ENCODE peak calls at places on chromosome 22, in eight cellular contexts. One of them, this sample, is unnamed.
A peak's percentile ranks its signal among the peaks of the same experiment; 100 is the strongest.

GRCh38 chr22:41638124-41638523 is 17.0 kb downstream of the XRCC6 start:
- ATAC-seq in naive thymus-derived CD4-positive, alpha-beta T cell: no peak
- ATAC-seq in CD8-positive, alpha-beta T cell: no peak
- ATAC-seq in upper lobe of left lung: peak; percentile 67
- ATAC-seq in aorta: no peak
- ATAC-seq in right cardiac atrium: no peak
- ATAC-seq in gastrocnemius medialis: no peak
- ATAC-seq in lower lobe of right lung: peak; percentile 94
- ATAC-seq in this sample: no peak

GRCh38 chr22:50218996-50219727 is 18.4 kb downstream of the SELENOO start:
- ATAC-seq in naive thymus-derived CD4-positive, alpha-beta T cell: peak; percentile 55
- ATAC-seq in CD8-positive, alpha-beta T cell: no peak
- ATAC-seq in upper lobe of left lung: peak; percentile 71
- ATAC-seq in aorta: peak; percentile 48
- ATAC-seq in right cardiac atrium: peak; percentile 78
- ATAC-seq in gastrocnemius medialis: peak; percentile 80
- ATAC-seq in lower lobe of right lung: peak; percentile 85
- ATAC-seq in this sample: peak; percentile 84

GRCh38 chr22:11628651-11629511 is 3899.1 kb upstream of the OR11H1 start:
- ATAC-seq in naive thymus-derived CD4-positive, alpha-beta T cell: peak; percentile 40
- ATAC-seq in CD8-positive, alpha-beta T cell: no peak
- ATAC-seq in upper lobe of left lung: peak; percentile 67
- ATAC-seq in aorta: peak; percentile 74
- ATAC-seq in right cardiac atrium: peak; percentile 66
- ATAC-seq in gastrocnemius medialis: no peak
- ATAC-seq in lower lobe of right lung: peak; percentile 73
- ATAC-seq in this sample: peak; percentile 36

GRCh38 chr22:29733362-29734322 is 13.8 kb downstream of the CABP7 start:
- ATAC-seq in naive thymus-derived CD4-positive, alpha-beta T cell: peak; percentile 33
- ATAC-seq in CD8-positive, alpha-beta T cell: no peak
- ATAC-seq in upper lobe of left lung: no peak
- ATAC-seq in aorta: no peak
- ATAC-seq in right cardiac atrium: no peak
- ATAC-seq in gastrocnemius medialis: no peak
- ATAC-seq in lower lobe of right lung: no peak
- ATAC-seq in this sample: no peak

GRCh38 chr22:37163618-37164534 is 14.2 kb upstream of the IL2RB start:
- ATAC-seq in naive thymus-derived CD4-positive, alpha-beta T cell: peak; percentile 16
- ATAC-seq in CD8-positive, alpha-beta T cell: peak; percentile 16
- ATAC-seq in upper lobe of left lung: no peak
- ATAC-seq in aorta: no peak
- ATAC-seq in right cardiac atrium: no peak
- ATAC-seq in gastrocnemius medialis: no peak
- ATAC-seq in lower lobe of right lung: peak; percentile 7
- ATAC-seq in this sample: no peak

GRCh38 chr22:35191412-35191811 is 65.9 kb upstream of the HMGXB4 start:
- ATAC-seq in naive thymus-derived CD4-positive, alpha-beta T cell: no peak
- ATAC-seq in CD8-positive, alpha-beta T cell: no peak
- ATAC-seq in upper lobe of left lung: no peak
- ATAC-seq in aorta: no peak
- ATAC-seq in right cardiac atrium: no peak
- ATAC-seq in gastrocnemius medialis: no peak
- ATAC-seq in lower lobe of right lung: no peak
- ATAC-seq in this sample: no peak

GRCh38 chr22:24836282-24836681 is 30.3 kb downstream of the SGSM1 start:
- ATAC-seq in naive thymus-derived CD4-positive, alpha-beta T cell: no peak
- ATAC-seq in CD8-positive, alpha-beta T cell: no peak
- ATAC-seq in upper lobe of left lung: no peak
- ATAC-seq in aorta: no peak
- ATAC-seq in right cardiac atrium: no peak
- ATAC-seq in gastrocnemius medialis: no peak
- ATAC-seq in lower lobe of right lung: no peak
- ATAC-seq in this sample: no peak

GRCh38 chr22:33983558-33983957 is 63.3 kb upstream of the LARGE1 start:
- ATAC-seq in naive thymus-derived CD4-positive, alpha-beta T cell: no peak
- ATAC-seq in CD8-positive, alpha-beta T cell: no peak
- ATAC-seq in upper lobe of left lung: no peak
- ATAC-seq in aorta: no peak
- ATAC-seq in right cardiac atrium: no peak
- ATAC-seq in gastrocnemius medialis: no peak
- ATAC-seq in lower lobe of right lung: no peak
- ATAC-seq in this sample: no peak

GRCh38 chr22:32342977-32343376 is 14.7 kb upstream of the RFPL3 start:
- ATAC-seq in naive thymus-derived CD4-positive, alpha-beta T cell: no peak
- ATAC-seq in CD8-positive, alpha-beta T cell: no peak
- ATAC-seq in upper lobe of left lung: no peak
- ATAC-seq in aorta: no peak
- ATAC-seq in right cardiac atrium: no peak
- ATAC-seq in gastrocnemius medialis: no peak
- ATAC-seq in lower lobe of right lung: no peak
- ATAC-seq in this sample: no peak

GRCh38 chr22:48021946-48022345 is 1259.5 kb downstream of the TBC1D22A start:
- ATAC-seq in naive thymus-derived CD4-positive, alpha-beta T cell: no peak
- ATAC-seq in CD8-positive, alpha-beta T cell: no peak
- ATAC-seq in upper lobe of left lung: no peak
- ATAC-seq in aorta: no peak
- ATAC-seq in right cardiac atrium: no peak
- ATAC-seq in gastrocnemius medialis: no peak
- ATAC-seq in lower lobe of right lung: no peak
- ATAC-seq in this sample: no peak

GRCh38 chr22:36285545-36285944 is 32.6 kb downstream of the APOL1 start:
- ATAC-seq in naive thymus-derived CD4-positive, alpha-beta T cell: no peak
- ATAC-seq in CD8-positive, alpha-beta T cell: no peak
- ATAC-seq in upper lobe of left lung: no peak
- ATAC-seq in aorta: no peak
- ATAC-seq in right cardiac atrium: no peak
- ATAC-seq in gastrocnemius medialis: no peak
- ATAC-seq in lower lobe of right lung: no peak
- ATAC-seq in this sample: no peak

GRCh38 chr22:39318507-39319283 is 728 bp downstream of the RPL3 start:
- ATAC-seq in naive thymus-derived CD4-positive, alpha-beta T cell: peak; percentile 3
- ATAC-seq in CD8-positive, alpha-beta T cell: peak; percentile 8
- ATAC-seq in upper lobe of left lung: peak; percentile 4
- ATAC-seq in aorta: no peak
- ATAC-seq in right cardiac atrium: peak; percentile 23
- ATAC-seq in gastrocnemius medialis: peak; percentile 14
- ATAC-seq in lower lobe of right lung: peak; percentile 23
- ATAC-seq in this sample: peak; percentile 13

GRCh38 chr22:22395230-22395629 is 113.3 kb downstream of the ZNF280B start:
- ATAC-seq in naive thymus-derived CD4-positive, alpha-beta T cell: peak; percentile 72
- ATAC-seq in CD8-positive, alpha-beta T cell: no peak
- ATAC-seq in upper lobe of left lung: no peak
- ATAC-seq in aorta: no peak
- ATAC-seq in right cardiac atrium: no peak
- ATAC-seq in gastrocnemius medialis: no peak
- ATAC-seq in lower lobe of right lung: peak; percentile 55
- ATAC-seq in this sample: no peak
- H3K27me3 ChIP-seq in naive thymus-derived CD4-positive, alpha-beta T cell: no peaks in the 10 kb centered on the region
- H3K27me3 ChIP-seq in CD8-positive, alpha-beta T cell: no peaks in the 10 kb centered on the region
- H3K27me3 ChIP-seq in upper lobe of left lung: no peaks in the 10 kb centered on the region
- H3K27me3 ChIP-seq in aorta: no peaks in the 10 kb centered on the region
- H3K27me3 ChIP-seq in right cardiac atrium: no peaks in the 10 kb centered on the region
- H3K27me3 ChIP-seq in gastrocnemius medialis: no peaks in the 10 kb centered on the region
- H3K27me3 ChIP-seq in lower lobe of right lung: peaks cover 11% of the 10 kb centered on the region
- H3K27me3 ChIP-seq in this sample: peaks cover 31% of the 10 kb centered on the region

DNA sequence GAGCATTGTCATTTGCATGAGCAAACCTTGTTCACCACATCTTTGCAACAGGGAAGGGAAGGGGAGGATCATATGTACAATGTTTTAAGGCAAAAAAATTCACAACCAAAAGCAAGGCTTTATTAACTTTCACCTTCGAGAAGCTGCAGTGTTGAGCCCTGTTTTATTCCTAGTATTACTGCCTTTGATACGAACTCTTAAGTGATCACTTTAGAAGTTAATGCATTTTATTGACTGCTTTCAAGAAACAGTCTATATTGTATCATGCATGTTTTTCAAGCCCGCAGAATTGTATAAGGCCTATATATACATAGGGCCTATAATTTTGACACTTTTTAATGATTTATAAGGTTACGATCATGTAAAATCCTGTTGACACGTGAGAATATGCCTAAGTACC is 117.5 kb upstream of the VPREB1 start:
- ATAC-seq in naive thymus-derived CD4-positive, alpha-beta T cell: no peak
- ATAC-seq in CD8-positive, alpha-beta T cell: no peak
- ATAC-seq in upper lobe of left lung: no peak
- ATAC-seq in aorta: no peak
- ATAC-seq in right cardiac atrium: no peak
- ATAC-seq in gastrocnemius medialis: no peak
- ATAC-seq in lower lobe of right lung: no peak
- ATAC-seq in this sample: no peak
- H3K27me3 ChIP-seq in naive thymus-derived CD4-positive, alpha-beta T cell: no peaks in the 10 kb centered on the region
- H3K27me3 ChIP-seq in CD8-positive, alpha-beta T cell: no peaks in the 10 kb centered on the region
- H3K27me3 ChIP-seq in upper lobe of left lung: no peaks in the 10 kb centered on the region
- H3K27me3 ChIP-seq in aorta: no peaks in the 10 kb centered on the region
- H3K27me3 ChIP-seq in right cardiac atrium: peaks cover 2% of the 10 kb centered on the region
- H3K27me3 ChIP-seq in gastrocnemius medialis: peaks cover 2% of the 10 kb centered on the region
- H3K27me3 ChIP-seq in lower lobe of right lung: peaks cover 12% of the 10 kb centered on the region
- H3K27me3 ChIP-seq in this sample: peaks cover 38% of the 10 kb centered on the region

GRCh38 chr22:19755722-19756287 is 4.8 kb upstream of the TBX1 start:
- ATAC-seq in naive thymus-derived CD4-positive, alpha-beta T cell: no peak
- ATAC-seq in CD8-positive, alpha-beta T cell: no peak
- ATAC-seq in upper lobe of left lung: no peak
- ATAC-seq in aorta: no peak
- ATAC-seq in right cardiac atrium: no peak
- ATAC-seq in gastrocnemius medialis: no peak
- ATAC-seq in lower lobe of right lung: no peak
- ATAC-seq in this sample: no peak
- H3K27me3 ChIP-seq in naive thymus-derived CD4-positive, alpha-beta T cell: no peaks in the 10 kb centered on the region
- H3K27me3 ChIP-seq in CD8-positive, alpha-beta T cell: peaks cover 24% of the 10 kb centered on the region
- H3K27me3 ChIP-seq in upper lobe of left lung: peaks cover 3% of the 10 kb centered on the region
- H3K27me3 ChIP-seq in aorta: no peaks in the 10 kb centered on the region
- H3K27me3 ChIP-seq in right cardiac atrium: no peaks in the 10 kb centered on the region
- H3K27me3 ChIP-seq in gastrocnemius medialis: peaks cover 38% of the 10 kb centered on the region
- H3K27me3 ChIP-seq in lower lobe of right lung: peaks cover 88% of the 10 kb centered on the region
- H3K27me3 ChIP-seq in this sample: peaks cover 94% of the 10 kb centered on the region

DNA sequence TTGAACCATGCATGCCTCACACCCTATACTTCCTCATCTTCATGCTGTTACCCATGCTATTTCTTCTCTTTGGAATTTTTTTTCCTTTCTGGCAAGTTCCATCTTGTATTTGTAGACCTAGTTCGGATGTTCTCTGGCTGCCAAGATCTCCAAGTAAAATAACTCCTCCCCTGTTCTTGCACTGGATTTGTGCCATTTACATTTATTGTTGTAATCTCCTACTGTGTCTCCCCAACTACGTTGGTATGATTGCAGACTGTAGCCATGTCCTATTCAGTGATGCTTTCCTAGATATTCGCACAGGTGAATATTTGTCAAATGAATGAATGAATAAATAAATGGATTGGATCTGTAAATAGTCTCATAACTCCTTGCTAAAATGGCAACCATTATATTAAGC is 546.0 kb downstream of the MN1 start:
- ATAC-seq in naive thymus-derived CD4-positive, alpha-beta T cell: no peak
- ATAC-seq in CD8-positive, alpha-beta T cell: no peak
- ATAC-seq in upper lobe of left lung: no peak
- ATAC-seq in aorta: no peak
- ATAC-seq in right cardiac atrium: no peak
- ATAC-seq in gastrocnemius medialis: no peak
- ATAC-seq in lower lobe of right lung: no peak
- ATAC-seq in this sample: no peak
- H3K27me3 ChIP-seq in naive thymus-derived CD4-positive, alpha-beta T cell: no peaks in the 10 kb centered on the region
- H3K27me3 ChIP-seq in CD8-positive, alpha-beta T cell: no peaks in the 10 kb centered on the region
- H3K27me3 ChIP-seq in upper lobe of left lung: no peaks in the 10 kb centered on the region
- H3K27me3 ChIP-seq in aorta: no peaks in the 10 kb centered on the region
- H3K27me3 ChIP-seq in right cardiac atrium: no peaks in the 10 kb centered on the region
- H3K27me3 ChIP-seq in gastrocnemius medialis: no peaks in the 10 kb centered on the region
- H3K27me3 ChIP-seq in lower lobe of right lung: peaks cover 6% of the 10 kb centered on the region
- H3K27me3 ChIP-seq in this sample: no peaks in the 10 kb centered on the region

DNA sequence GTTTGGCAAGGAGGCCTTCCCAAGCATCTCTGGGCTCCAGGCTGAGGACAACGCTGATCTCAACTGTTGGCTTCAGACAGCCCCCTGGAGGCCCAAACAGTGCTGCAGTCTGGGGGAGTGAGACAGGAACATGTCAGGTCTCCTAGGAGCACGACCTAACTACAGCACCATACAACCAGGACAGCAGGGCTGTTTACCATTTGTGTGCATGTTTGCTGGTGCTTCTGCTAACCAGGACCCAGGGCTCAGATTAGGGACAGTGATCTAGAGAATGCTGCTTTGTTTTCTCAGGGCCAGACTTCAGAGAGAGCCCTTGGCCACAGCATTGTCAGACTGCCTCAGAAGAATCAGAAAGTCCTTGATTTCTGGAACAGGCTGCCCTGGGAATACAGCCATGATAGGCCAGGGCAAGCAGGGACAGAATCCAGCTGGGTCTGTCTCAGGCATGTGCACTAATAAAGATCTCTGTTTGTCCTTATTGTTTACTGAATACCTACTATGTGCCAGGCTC is 126.5 kb downstream of the VPREB1 start:
- ATAC-seq in naive thymus-derived CD4-positive, alpha-beta T cell: no peak
- ATAC-seq in CD8-positive, alpha-beta T cell: no peak
- ATAC-seq in upper lobe of left lung: peak; percentile 41
- ATAC-seq in aorta: no peak
- ATAC-seq in right cardiac atrium: peak; percentile 90
- ATAC-seq in gastrocnemius medialis: no peak
- ATAC-seq in lower lobe of right lung: peak; percentile 14
- ATAC-seq in this sample: no peak
- H3K27me3 ChIP-seq in naive thymus-derived CD4-positive, alpha-beta T cell: no peaks in the 10 kb centered on the region
- H3K27me3 ChIP-seq in CD8-positive, alpha-beta T cell: no peaks in the 10 kb centered on the region
- H3K27me3 ChIP-seq in upper lobe of left lung: no peaks in the 10 kb centered on the region
- H3K27me3 ChIP-seq in aorta: no peaks in the 10 kb centered on the region
- H3K27me3 ChIP-seq in right cardiac atrium: no peaks in the 10 kb centered on the region
- H3K27me3 ChIP-seq in gastrocnemius medialis: no peaks in the 10 kb centered on the region
- H3K27me3 ChIP-seq in lower lobe of right lung: peaks cover 12% of the 10 kb centered on the region
- H3K27me3 ChIP-seq in this sample: peaks cover 49% of the 10 kb centered on the region

This sample was measured in gastroesophageal sphincter.